ENCODE peak calls at places on chromosome 1, in six cellular contexts. One of them, this sample, is unnamed.

GRCh38 chr1:67031121-67031520 is 22.8 kb downstream of the SLC35D1 start:
- DNase-seq in B cell: no peak
- DNase-seq in OCI-LY7: no peak
- DNase-seq in lower lobe of right lung: no peak
- DNase-seq in Peyer's patch: no peak
- DNase-seq in bronchial epithelial cell: no peak
- DNase-seq in this sample: no peak

GRCh38 chr1:191142748-191143147 is 665.1 kb upstream of the BRINP3 start:
- DNase-seq in B cell: no peak
- DNase-seq in OCI-LY7: no peak
- DNase-seq in lower lobe of right lung: no peak
- DNase-seq in Peyer's patch: no peak
- DNase-seq in bronchial epithelial cell: no peak
- DNase-seq in this sample: no peak

GRCh38 chr1:167582064-167582463 is 28.5 kb upstream of the CREG1 start:
- DNase-seq in B cell: no peak
- DNase-seq in OCI-LY7: no peak
- DNase-seq in lower lobe of right lung: no peak
- DNase-seq in Peyer's patch: no peak
- DNase-seq in bronchial epithelial cell: no peak
- DNase-seq in this sample: no peak

GRCh38 chr1:7886346-7886745 is 33.5 kb upstream of the UTS2 start:
- DNase-seq in B cell: no peak
- DNase-seq in OCI-LY7: no peak
- DNase-seq in lower lobe of right lung: no peak
- DNase-seq in Peyer's patch: no peak
- DNase-seq in bronchial epithelial cell: peak
- DNase-seq in this sample: peak

GRCh38 chr1:162230096-162230495 is 146.6 kb downstream of the SPATA46 start:
- DNase-seq in B cell: no peak
- DNase-seq in OCI-LY7: peak
- DNase-seq in lower lobe of right lung: peak
- DNase-seq in Peyer's patch: no peak
- DNase-seq in bronchial epithelial cell: peak
- DNase-seq in this sample: no peak

GRCh38 chr1:178273707-178274410 is 180.0 kb downstream of the RASAL2 start:
- DNase-seq in B cell: no peak
- DNase-seq in OCI-LY7: no peak
- DNase-seq in lower lobe of right lung: no peak
- DNase-seq in Peyer's patch: no peak
- DNase-seq in bronchial epithelial cell: peak
- DNase-seq in this sample: peak

GRCh38 chr1:178938959-178939317 is 68.1 kb upstream of the ANGPTL1 start:
- DNase-seq in B cell: no peak
- DNase-seq in OCI-LY7: no peak
- DNase-seq in lower lobe of right lung: no peak
- DNase-seq in Peyer's patch: no peak
- DNase-seq in bronchial epithelial cell: no peak
- DNase-seq in this sample: no peak

GRCh38 chr1:212942679-212943392 is 7.5 kb upstream of the VASH2 start:
- DNase-seq in B cell: no peak
- DNase-seq in OCI-LY7: no peak
- DNase-seq in lower lobe of right lung: no peak
- DNase-seq in Peyer's patch: no peak
- DNase-seq in bronchial epithelial cell: no peak
- DNase-seq in this sample: no peak

GRCh38 chr1:233327938-233328660 is 575 bp downstream of the MAP3K21 start:
- DNase-seq in B cell: peak
- DNase-seq in OCI-LY7: peak
- DNase-seq in lower lobe of right lung: peak
- DNase-seq in Peyer's patch: peak
- DNase-seq in bronchial epithelial cell: peak
- DNase-seq in this sample: no peak

GRCh38 chr1:167502719-167503452 is 15.4 kb downstream of the CD247 start:
- DNase-seq in B cell: no peak
- DNase-seq in OCI-LY7: no peak
- DNase-seq in lower lobe of right lung: no peak
- DNase-seq in Peyer's patch: no peak
- DNase-seq in bronchial epithelial cell: no peak
- DNase-seq in this sample: no peak

GRCh38 chr1:204970897-204971296 is 72.1 kb upstream of the CNTN2 start:
- DNase-seq in B cell: no peak
- DNase-seq in OCI-LY7: no peak
- DNase-seq in lower lobe of right lung: no peak
- DNase-seq in Peyer's patch: no peak
- DNase-seq in bronchial epithelial cell: no peak
- DNase-seq in this sample: peak

GRCh38 chr1:21278898-21279819 is 11.1 kb downstream of the ECE1 start:
- DNase-seq in B cell: no peak
- DNase-seq in OCI-LY7: no peak
- DNase-seq in lower lobe of right lung: no peak
- DNase-seq in Peyer's patch: no peak
- DNase-seq in bronchial epithelial cell: no peak
- DNase-seq in this sample: no peak

GRCh38 chr1:208033236-208033635 is 122.3 kb upstream of the CD34 start:
- DNase-seq in B cell: no peak
- DNase-seq in OCI-LY7: no peak
- DNase-seq in lower lobe of right lung: no peak
- DNase-seq in Peyer's patch: no peak
- DNase-seq in bronchial epithelial cell: no peak
- DNase-seq in this sample: no peak

GRCh38 chr1:119978018-119978505 is 81.7 kb upstream of the ADAM30 start:
- DNase-seq in B cell: no peak
- DNase-seq in OCI-LY7: no peak
- DNase-seq in lower lobe of right lung: peak
- DNase-seq in Peyer's patch: no peak
- DNase-seq in bronchial epithelial cell: no peak
- DNase-seq in this sample: no peak

GRCh38 chr1:23848673-23849616 is 19.1 kb downstream of the FUCA1 start:
- DNase-seq in B cell: no peak
- DNase-seq in OCI-LY7: no peak
- DNase-seq in lower lobe of right lung: no peak
- DNase-seq in Peyer's patch: no peak
- DNase-seq in bronchial epithelial cell: no peak
- DNase-seq in this sample: no peak

GRCh38 chr1:23854568-23854967 is 13.5 kb downstream of the FUCA1 start:
- DNase-seq in B cell: no peak
- DNase-seq in OCI-LY7: peak
- DNase-seq in lower lobe of right lung: no peak
- DNase-seq in Peyer's patch: no peak
- DNase-seq in bronchial epithelial cell: no peak
- DNase-seq in this sample: peak
- TF ChIP-seq CTCF in B cell: no peak
- TF ChIP-seq CTCF in OCI-LY7: peak
- TF ChIP-seq CTCF in lower lobe of right lung: no peak
- TF ChIP-seq CTCF in Peyer's patch: no peak
- TF ChIP-seq CTCF in bronchial epithelial cell: no peak
- TF ChIP-seq CTCF in this sample: no peak

GRCh38 chr1:199403421-199404116 is 623.9 kb upstream of the NR5A2 start:
- DNase-seq in B cell: no peak
- DNase-seq in OCI-LY7: no peak
- DNase-seq in lower lobe of right lung: no peak
- DNase-seq in Peyer's patch: no peak
- DNase-seq in bronchial epithelial cell: no peak
- DNase-seq in this sample: no peak
- TF ChIP-seq CTCF in B cell: no peak
- TF ChIP-seq CTCF in OCI-LY7: no peak
- TF ChIP-seq CTCF in lower lobe of right lung: no peak
- TF ChIP-seq CTCF in Peyer's patch: no peak
- TF ChIP-seq CTCF in bronchial epithelial cell: no peak
- TF ChIP-seq CTCF in this sample: no peak

GRCh38 chr1:98991127-98992003 is 13.3 kb downstream of the PLPPR5 start:
- DNase-seq in B cell: no peak
- DNase-seq in OCI-LY7: peak
- DNase-seq in lower lobe of right lung: no peak
- DNase-seq in Peyer's patch: no peak
- DNase-seq in bronchial epithelial cell: peak
- DNase-seq in this sample: no peak
- TF ChIP-seq CTCF in B cell: no peak
- TF ChIP-seq CTCF in OCI-LY7: peak
- TF ChIP-seq CTCF in lower lobe of right lung: no peak
- TF ChIP-seq CTCF in Peyer's patch: peak
- TF ChIP-seq CTCF in bronchial epithelial cell: peak
- TF ChIP-seq CTCF in this sample: no peak

GRCh38 chr1:101652476-101652875 is 344.2 kb downstream of the OLFM3 start:
- DNase-seq in B cell: no peak
- DNase-seq in OCI-LY7: no peak
- DNase-seq in lower lobe of right lung: no peak
- DNase-seq in Peyer's patch: no peak
- DNase-seq in bronchial epithelial cell: no peak
- DNase-seq in this sample: no peak

DNA sequence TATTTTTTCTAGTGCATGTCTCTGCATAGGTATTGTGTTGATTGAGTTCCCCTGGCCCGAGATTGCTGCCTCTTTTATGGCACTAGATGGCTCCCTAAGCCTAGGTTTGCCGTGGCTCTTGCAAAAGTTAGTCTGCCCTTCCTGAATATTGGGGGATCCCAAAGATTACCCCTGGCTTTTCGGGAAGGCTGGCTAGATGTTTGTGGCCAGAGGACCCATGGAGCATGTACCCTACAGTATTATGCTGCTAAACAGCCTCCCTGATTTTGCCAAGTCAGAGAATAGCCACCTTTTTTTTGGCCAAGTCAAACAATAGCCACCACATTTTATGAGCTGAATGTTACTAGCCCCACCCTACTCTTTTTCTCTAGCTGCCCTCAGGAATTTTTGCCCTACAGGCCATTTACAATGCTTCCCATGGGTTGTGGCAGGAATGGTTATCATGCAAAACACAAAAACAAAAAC is 343.2 kb downstream of the OLFM3 start:
- DNase-seq in B cell: no peak
- DNase-seq in OCI-LY7: peak
- DNase-seq in lower lobe of right lung: no peak
- DNase-seq in Peyer's patch: no peak
- DNase-seq in bronchial epithelial cell: peak
- DNase-seq in this sample: no peak
- TF ChIP-seq CTCF in B cell: no peak
- TF ChIP-seq CTCF in OCI-LY7: peak
- TF ChIP-seq CTCF in lower lobe of right lung: no peak
- TF ChIP-seq CTCF in Peyer's patch: no peak
- TF ChIP-seq CTCF in bronchial epithelial cell: peak
- TF ChIP-seq CTCF in this sample: no peak

GRCh38 chr1:90000934-90001676 is 6.2 kb downstream of the ZNF326 start:
- DNase-seq in B cell: no peak
- DNase-seq in OCI-LY7: peak
- DNase-seq in lower lobe of right lung: no peak
- DNase-seq in Peyer's patch: no peak
- DNase-seq in bronchial epithelial cell: no peak
- DNase-seq in this sample: no peak
- TF ChIP-seq CTCF in B cell: peak
- TF ChIP-seq CTCF in OCI-LY7: peak
- TF ChIP-seq CTCF in lower lobe of right lung: no peak
- TF ChIP-seq CTCF in Peyer's patch: no peak
- TF ChIP-seq CTCF in bronchial epithelial cell: no peak
- TF ChIP-seq CTCF in this sample: no peak